ENCODE peak calls at places on chromosomes 7 and 10, in eight cellular contexts. H is spleen, U is NT2/D1, R is T-helper 17 cell, S is fibroblast of lung, G is AG04450, N is adrenal gland, Y is stomach. O is an unnamed sample. For H3K9me3, the result is how much of the 10 kb centered on the place peaks cover.

GRCh38 chr7:77235280-77235679 is 35.7 kb upstream of the FGL2 start:
- DNase-seq in H (no peak), U (no peak), R (no peak), S (peak), G (no peak), N (no peak), Y (no peak), O (no peak)

GRCh38 chr7:4817178-4817905 is 41.9 kb downstream of the AP5Z1 start:
- DNase-seq in H (no peak), U (no peak), R (no peak), S (no peak), G (no peak), N (no peak), Y (no peak), O (no peak)

GRCh38 chr10:110803830-110804338 is 67.8 kb upstream of the PDCD4 start:
- DNase-seq in H (peak), U (peak), R (no peak), S (peak), G (no peak), N (peak), Y (peak), O (peak)

GRCh38 chr10:31536297-31536696 is 217.3 kb downstream of the ZEB1 start:
- DNase-seq in H (no peak), U (no peak), R (no peak), S (peak), G (no peak), N (no peak), Y (no peak), O (no peak)

GRCh38 chr7:98240961-98241673 is 10.9 kb downstream of the TECPR1 start:
- DNase-seq in H (no peak), U (peak), R (no peak), S (peak), G (no peak), N (peak), Y (peak), O (peak)

GRCh38 chr7:16271990-16272665 is 149.2 kb downstream of the CRPPA start:
- DNase-seq in H (no peak), U (peak), R (no peak), S (no peak), G (no peak), N (no peak), Y (no peak), O (no peak)

GRCh38 chr10:126208736-126209317 is 179.4 kb downstream of the ADAM12 start:
- DNase-seq in H (no peak), U (no peak), R (no peak), S (no peak), G (no peak), N (no peak), Y (no peak), O (no peak)

GRCh38 chr7:118232837-118233236 is 8.3 kb downstream of the ANKRD7 start:
- DNase-seq in H (no peak), U (no peak), R (no peak), S (no peak), G (no peak), N (no peak), Y (no peak), O (no peak)

GRCh38 chr7:36312064-36312914 is 77.4 kb upstream of the ANLN start:
- DNase-seq in H (peak), U (no peak), R (no peak), S (no peak), G (no peak), N (peak), Y (peak), O (peak)

GRCh38 chr10:132619927-132620326 is 82.3 kb downstream of the INPP5A start:
- DNase-seq in H (no peak), U (peak), R (no peak), S (no peak), G (no peak), N (no peak), Y (no peak), O (no peak)

GRCh38 chr7:158445421-158446175 is 142.0 kb downstream of the PTPRN2 start:
- DNase-seq in H (no peak), U (no peak), R (no peak), S (no peak), G (no peak), N (peak), Y (no peak), O (no peak)
- H3K9me3 ChIP-seq in H (under half), U (under half), R (under half), S (under half), G (half or more), N (under half), Y (under half), O (under half)

DNA sequence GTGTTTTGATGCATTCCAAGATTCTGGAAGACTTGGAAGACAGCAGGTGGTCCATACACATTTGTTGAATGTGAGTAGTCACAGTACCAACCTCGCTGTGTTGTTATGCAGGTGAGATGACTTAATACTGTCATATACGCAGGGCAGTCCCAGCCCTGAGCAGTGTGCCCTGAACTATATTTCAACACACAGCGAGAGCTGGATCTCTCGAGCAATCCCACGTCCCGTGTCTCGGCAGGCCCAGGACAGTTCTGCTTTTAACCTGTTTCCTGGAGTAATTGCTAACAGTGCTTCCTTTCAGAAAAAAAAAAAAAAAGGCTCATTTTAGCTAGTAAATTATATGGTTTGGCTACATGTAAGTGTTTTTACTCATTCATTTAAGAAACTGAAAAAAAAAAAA is 179.7 kb downstream of the PRKCQ start:
- DNase-seq in H (peak), U (no peak), R (no peak), S (no peak), G (no peak), N (peak), Y (no peak), O (no peak)
- H3K9me3 ChIP-seq in H (under half), U (under half), R (under half), S (under half), G (under half), N (under half), Y (under half), O (under half)

GRCh38 chr7:2639994-2640830 is 8.4 kb downstream of the TTYH3 start:
- DNase-seq in H (peak), U (no peak), R (no peak), S (no peak), G (no peak), N (peak), Y (peak), O (peak)
- H3K9me3 ChIP-seq in H (under half), U (under half), R (under half), S (under half), G (under half), N (under half), Y (under half), O (under half)

DNA sequence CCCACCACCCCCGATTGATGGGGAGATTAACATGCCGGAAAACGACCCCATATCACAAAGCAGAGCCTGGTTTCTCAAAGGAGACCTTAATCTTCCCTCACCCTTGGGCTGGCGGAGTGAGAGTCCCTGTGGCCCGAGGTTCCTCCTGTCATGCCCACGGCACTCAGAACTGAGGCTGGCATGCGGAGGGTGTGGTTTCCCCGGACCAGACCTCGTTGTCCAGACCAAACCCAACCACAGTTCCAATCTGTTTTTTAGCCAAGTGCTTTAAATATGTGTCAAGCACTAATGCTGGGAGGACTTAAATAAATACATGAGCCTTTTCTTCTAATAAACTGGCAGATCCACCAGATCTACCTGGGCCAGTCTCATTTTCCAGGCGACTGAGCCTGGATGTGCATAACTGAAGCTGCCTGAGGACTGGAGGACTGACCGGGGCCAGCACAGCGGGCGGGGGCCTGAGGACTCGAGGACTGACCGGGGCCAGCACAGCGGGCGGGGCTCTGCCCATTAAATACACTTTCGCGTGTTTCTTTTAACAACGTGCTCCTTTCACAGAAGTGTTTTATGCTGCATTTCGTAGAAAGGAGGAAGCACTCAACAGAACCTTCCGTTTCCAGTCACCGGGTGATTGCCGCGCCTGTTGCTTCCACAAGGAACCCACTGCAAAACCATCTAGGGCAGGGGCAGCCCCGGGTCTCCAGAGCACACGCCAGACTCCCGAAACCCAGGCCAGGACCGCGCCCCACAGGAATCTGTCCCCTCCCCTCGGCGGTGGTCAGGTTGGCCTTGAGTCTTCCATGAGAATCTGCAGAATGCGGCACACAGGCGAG is 334.6 kb downstream of the PTPRN2 start:
- DNase-seq in H (peak), U (no peak), R (no peak), S (no peak), G (no peak), N (no peak), Y (peak), O (no peak)
- H3K9me3 ChIP-seq in H (under half), U (under half), R (under half), S (under half), G (half or more), N (under half), Y (under half), O (under half)

GRCh38 chr7:157730614-157731013 is 393.8 kb downstream of the DNAJB6 start:
- DNase-seq in H (no peak), U (no peak), R (no peak), S (no peak), G (no peak), N (no peak), Y (no peak), O (no peak)
- H3K9me3 ChIP-seq in H (under half), U (under half), R (under half), S (under half), G (half or more), N (under half), Y (under half), O (under half)

GRCh38 chr7:13687500-13687899 is 302.0 kb downstream of the ETV1 start:
- DNase-seq in H (no peak), U (no peak), R (no peak), S (no peak), G (no peak), N (no peak), Y (no peak), O (no peak)

DNA sequence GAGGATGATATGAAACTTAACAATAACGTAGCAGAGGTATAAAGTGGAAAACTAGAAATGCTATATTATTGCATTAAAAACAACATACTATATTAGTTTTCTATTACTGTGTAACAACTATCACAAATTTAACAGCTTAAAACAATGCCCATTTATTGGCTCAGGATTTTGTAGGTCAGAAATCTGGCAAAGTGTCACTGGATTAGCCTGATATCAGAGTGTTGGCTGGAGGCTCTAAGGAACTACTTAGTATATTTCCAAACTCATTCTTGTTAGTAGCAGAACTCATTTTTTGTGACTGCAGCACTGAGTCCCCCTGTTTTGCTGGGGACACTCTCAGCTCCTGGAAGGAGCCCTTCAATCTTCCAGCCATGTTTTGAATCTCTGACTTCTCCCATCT is 306.8 kb downstream of the ETV1 start:
- DNase-seq in H (no peak), U (no peak), R (no peak), S (no peak), G (no peak), N (no peak), Y (no peak), O (no peak)
- H3K9me3 ChIP-seq in H (under half), U (under half), R (under half), S (under half), G (under half), N (under half), Y (under half), O (under half)

DNA sequence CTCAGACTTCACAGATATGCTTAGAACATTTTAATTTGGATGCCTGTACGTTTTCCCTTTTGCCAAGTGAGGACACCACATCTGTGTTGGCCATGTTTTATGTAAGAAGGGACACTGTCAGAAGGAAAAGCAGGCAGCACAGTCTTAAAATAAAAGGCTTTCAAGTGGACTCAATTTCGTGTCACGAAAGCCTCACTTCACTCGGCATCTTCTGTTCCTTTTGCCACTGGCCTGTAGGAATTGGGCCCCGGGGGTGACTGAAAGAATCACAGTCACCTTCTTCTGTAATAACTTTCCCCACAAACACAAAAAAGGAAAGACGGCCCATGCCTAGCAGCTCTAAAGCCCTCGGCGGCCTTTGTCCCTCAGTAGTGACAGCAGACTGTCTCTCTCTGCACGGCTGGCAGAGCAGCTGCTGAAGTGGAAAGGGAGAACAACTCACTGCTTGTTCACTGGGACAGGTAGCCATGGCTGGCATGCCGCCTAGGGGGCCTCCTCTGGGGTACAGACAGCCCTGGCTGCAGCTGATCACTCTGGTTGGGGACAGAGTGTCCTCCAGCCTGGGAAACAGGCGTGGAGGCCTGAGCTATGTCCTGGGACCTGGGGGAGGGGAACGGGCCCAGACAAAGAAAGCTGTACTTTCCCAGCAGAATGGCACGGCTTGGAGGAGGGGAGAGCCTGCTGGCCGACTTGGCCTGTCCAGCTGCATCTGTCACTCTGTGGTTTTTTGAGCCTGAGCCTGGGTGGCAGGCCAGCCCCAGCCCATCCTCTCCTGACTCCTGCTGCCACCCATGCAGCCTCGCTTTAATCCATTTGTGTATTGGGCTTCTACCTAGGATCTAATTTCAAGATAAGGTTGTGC is 4.4 kb downstream of the RASSF4 start:
- DNase-seq in H (peak), U (no peak), R (no peak), S (peak), G (no peak), N (peak), Y (peak), O (no peak)
- H3K9me3 ChIP-seq in H (under half), U (under half), R (under half), S (under half), G (under half), N (under half), Y (under half), O (under half)

DNA sequence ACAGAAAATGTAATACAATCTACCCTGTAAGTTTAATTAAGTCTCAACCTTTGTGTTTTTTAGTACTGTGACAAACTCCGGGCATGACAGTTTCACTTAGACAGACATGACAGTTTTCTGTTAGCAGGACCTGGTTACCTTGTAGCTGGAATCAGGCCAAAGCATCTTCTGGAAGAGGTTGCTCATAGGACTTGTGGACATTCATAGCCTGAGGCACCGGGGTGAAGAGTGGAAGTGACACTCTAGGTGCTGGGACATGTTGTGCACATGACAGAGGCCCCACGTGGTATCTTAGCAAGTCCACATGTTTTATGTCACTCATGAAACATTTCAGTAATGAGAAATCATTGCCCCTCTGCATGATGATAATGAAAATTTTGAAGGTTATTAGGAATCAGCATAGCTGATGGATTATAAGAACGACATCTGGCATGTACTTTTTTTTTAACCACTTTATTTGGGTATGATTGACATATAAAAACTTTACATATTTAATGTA is 441.4 kb downstream of the CNTNAP2 start:
- DNase-seq in H (no peak), U (no peak), R (no peak), S (no peak), G (no peak), N (peak), Y (no peak), O (no peak)
- H3K9me3 ChIP-seq in H (under half), U (under half), R (under half), S (under half), G (under half), N (under half), Y (under half), O (under half)

DNA sequence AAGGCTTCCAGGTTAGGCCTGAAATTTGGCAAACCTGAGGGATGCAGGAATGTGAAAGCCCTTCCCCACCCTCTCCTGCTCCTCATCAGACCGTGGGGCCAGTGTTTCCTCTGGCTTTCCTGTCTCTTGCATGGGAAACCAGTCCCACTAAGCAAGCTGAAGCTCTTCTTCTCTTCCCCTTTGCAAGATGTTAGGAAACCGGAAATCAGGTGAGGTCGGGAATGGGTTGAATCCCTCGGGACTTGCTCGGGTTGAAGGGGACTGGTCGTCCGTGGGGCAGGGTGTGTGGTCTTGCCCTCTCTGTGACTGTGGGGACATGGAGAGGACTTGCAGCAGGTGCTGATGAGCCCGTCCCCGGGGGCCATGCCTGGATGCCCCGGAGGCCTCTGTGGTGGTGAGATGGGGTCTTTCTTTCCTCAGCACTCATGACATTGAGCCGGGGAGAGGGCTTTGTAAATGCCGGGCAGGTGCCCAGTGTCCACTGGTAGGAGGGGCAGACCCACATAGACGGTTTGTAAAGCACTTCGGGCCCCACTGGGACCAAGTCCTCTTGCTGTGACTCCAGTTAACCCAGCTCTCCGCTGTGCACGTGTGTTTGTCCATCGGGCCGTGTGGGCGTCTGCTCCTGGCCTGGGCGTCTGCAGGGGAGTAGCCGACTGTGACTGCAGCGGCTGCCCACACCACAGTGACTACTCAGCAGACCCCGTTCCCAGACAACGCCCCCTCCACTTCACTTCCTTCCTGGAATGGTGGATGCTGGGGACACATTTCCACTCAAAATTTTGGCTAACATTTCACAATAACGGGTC is 373.9 kb downstream of the GLRX3 start:
- DNase-seq in H (no peak), U (no peak), R (no peak), S (no peak), G (no peak), N (no peak), Y (no peak), O (no peak)
- H3K9me3 ChIP-seq in H (under half), U (under half), R (under half), S (under half), G (half or more), N (under half), Y (under half), O (under half)